ENCODE peak calls at places on chromosomes 1 and 21, in six cellular contexts. Q is CD8-positive, alpha-beta memory T cell; B is BE2C; S is HFF-Myc; G is HAP-1; P is adipocyte. T is an unnamed sample.

GRCh38 chr1:29393451-29393826 is 157.1 kb downstream of the PTPRU start:
- DNase-seq in Q (no peak), B (no peak), S (no peak), G (no peak), P (no peak), T (no peak)

GRCh38 chr1:55081188-55081904 is 42.0 kb downstream of the PCSK9 start:
- DNase-seq in Q (no peak), B (no peak), S (no peak), G (no peak), P (peak; percentile 64), T (no peak)

GRCh38 chr1:156508205-156508954 is 7.8 kb upstream of the MEF2D start:
- DNase-seq in Q (no peak), B (no peak), S (no peak), G (no peak), P (no peak), T (no peak)

GRCh38 chr1:157648317-157648716 is 50.4 kb upstream of the FCRL4 start:
- DNase-seq in Q (no peak), B (no peak), S (no peak), G (no peak), P (no peak), T (no peak)

GRCh38 chr1:117607471-117607870 is 1.6 kb downstream of the TENT5C start:
- DNase-seq in Q (peak; percentile 56), B (no peak), S (no peak), G (no peak), P (no peak), T (no peak)

GRCh38 chr1:64540265-64540791 is 70.4 kb downstream of the CACHD1 start:
- DNase-seq in Q (peak; percentile 51), B (no peak), S (peak; percentile 81), G (peak; percentile 31), P (peak; percentile 74), T (no peak)

GRCh38 chr1:21299007-21299406 is 8.7 kb upstream of the ECE1 start:
- DNase-seq in Q (no peak), B (no peak), S (no peak), G (no peak), P (no peak), T (no peak)

GRCh38 chr1:115452600-115453329 is 114.7 kb upstream of the NGF start:
- DNase-seq in Q (no peak), B (no peak), S (no peak), G (no peak), P (no peak), T (no peak)

GRCh38 chr1:42957229-42957879 is 1.3 kb downstream of the SLC2A1 start:
- DNase-seq in Q (no peak), B (no peak), S (no peak), G (peak; percentile 38), P (peak; percentile 44), T (no peak)

GRCh38 chr1:175845371-175845770 is 102.0 kb upstream of the TNR start:
- DNase-seq in Q (no peak), B (no peak), S (no peak), G (no peak), P (no peak), T (no peak)

GRCh38 chr1:12155328-12155727 is 11.5 kb upstream of the TNFRSF1B start:
- DNase-seq in Q (no peak), B (no peak), S (no peak), G (no peak), P (no peak), T (no peak)

GRCh38 chr1:175539986-175540385 is 203.4 kb downstream of the TNR start:
- DNase-seq in Q (no peak), B (no peak), S (no peak), G (no peak), P (no peak), T (no peak)

GRCh38 chr1:235503333-235504121 is 725 bp downstream of the B3GALNT2 start:
- DNase-seq in Q (no peak), B (peak; percentile 61), S (no peak), G (peak; percentile 71), P (peak; percentile 79), T (no peak)

GRCh38 chr1:248858891-248859889 is at the start of gene ZNF692:
- DNase-seq in Q (peak; percentile 98), B (peak; percentile 98), S (peak; percentile 74), G (peak; percentile 97), P (peak; percentile 99), T (peak; percentile 86)

GRCh38 chr1:178282949-178283367 is 189.1 kb downstream of the RASAL2 start:
- DNase-seq in Q (no peak), B (no peak), S (no peak), G (no peak), P (peak; percentile 80), T (peak; percentile 63)

GRCh38 chr1:24749257-24749656 is 4.0 kb downstream of the CLIC4 start:
- DNase-seq in Q (no peak), B (no peak), S (no peak), G (no peak), P (no peak), T (no peak)

GRCh38 chr1:229037806-229038405 is 233.0 kb upstream of the RAB4A start:
- DNase-seq in Q (no peak), B (no peak), S (no peak), G (no peak), P (no peak), T (no peak)

GRCh38 chr1:163178628-163179027 is 24.1 kb downstream of the RGS5 start:
- DNase-seq in Q (no peak), B (no peak), S (no peak), G (no peak), P (peak; percentile 9), T (no peak)

GRCh38 chr21:25759573-25759972 is 24.8 kb downstream of the GABPA start:
- DNase-seq in Q (no peak), B (no peak), S (no peak), G (no peak), P (peak; percentile 55), T (no peak)

DNA sequence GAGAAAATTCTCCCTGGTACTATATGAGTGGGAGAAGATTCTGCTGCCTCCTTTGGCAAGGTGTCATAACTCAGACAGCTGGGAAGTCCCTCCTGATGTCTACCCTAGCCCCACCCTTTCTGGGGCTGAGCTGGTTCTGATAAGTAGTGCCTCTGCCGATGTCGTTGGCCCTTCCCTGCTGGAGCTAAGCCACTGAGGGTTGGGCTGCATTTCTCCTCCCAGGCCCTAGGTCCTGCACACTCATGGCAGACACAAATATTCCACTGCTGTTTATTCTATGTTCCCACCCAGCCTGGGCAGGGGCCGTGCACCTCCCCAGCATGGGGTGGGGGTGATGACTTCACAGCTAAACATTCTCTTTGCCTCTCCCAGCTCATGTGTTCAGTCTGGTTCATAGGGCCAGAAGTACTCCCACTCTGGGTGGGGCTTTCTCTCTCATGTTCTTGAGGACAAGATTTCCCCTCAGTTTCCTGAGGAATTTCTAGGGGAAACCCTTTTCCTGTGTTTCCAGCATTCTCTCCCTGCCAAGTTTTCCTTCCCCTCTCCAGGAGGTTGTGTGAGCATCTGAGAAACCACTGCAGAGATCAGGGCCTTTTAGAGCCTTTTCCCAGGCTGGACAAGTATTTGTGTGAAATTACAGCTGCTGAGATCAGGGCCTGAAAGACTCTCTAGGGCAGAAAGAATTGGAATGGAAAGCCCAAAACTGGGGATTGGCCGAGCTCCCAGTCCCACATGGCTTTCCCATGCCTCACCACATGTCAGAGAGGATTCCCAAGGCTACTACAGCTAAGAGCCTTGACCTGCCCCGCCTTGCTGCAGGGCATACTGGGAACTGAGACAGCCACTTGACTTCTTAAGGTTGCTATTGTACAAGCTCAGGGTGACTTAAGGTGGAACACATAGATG is 66.2 kb downstream of the ATP2B4 start:
- DNase-seq in Q (no peak), B (no peak), S (peak; percentile 92), G (peak; percentile 24), P (peak; percentile 95), T (peak; percentile 93)
- H3K4me3 ChIP-seq in Q (no peak overlapping the region), B (no peak overlapping the region), S (no peak overlapping the region), G (no peak overlapping the region), P (peak overlapping the region; percentile 57), T (no peak overlapping the region)

DNA sequence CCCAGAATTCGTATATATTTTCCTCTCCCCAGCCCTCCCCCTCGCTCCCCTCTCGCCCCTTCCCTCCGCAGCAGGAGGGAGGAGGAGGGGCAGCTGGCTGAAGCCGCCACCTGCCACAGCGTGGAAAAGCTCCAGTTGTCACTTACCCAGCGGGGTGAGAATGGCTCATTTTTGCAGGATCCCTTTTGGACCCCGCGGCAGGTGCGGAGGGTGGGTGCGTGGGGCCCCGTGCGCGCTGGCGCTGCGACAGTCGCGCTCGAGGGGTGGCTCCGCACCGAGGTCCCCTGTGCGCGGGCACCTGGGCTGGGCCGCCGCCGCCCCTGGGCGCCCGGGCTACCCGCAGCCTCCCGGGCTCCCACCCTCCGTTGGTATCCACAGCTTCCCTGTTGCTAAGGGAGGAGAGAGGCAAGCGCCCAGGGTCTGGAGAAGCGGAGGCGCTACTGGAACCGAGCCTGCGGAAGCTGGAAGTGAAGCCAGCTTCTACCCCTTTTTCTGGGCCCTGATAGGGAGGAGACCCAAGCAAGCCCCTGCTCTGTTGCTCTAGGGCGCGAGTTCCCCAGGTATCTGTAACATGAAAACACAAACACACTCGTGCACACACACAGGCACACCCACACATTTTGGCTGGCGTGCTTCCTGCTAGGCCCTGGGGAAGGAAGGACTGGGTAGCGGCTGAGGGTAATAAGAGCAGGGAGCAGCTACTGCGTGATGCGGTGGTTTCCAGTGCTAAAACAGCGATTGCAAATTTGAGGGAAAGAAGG is at the start of gene ERICH3:
- DNase-seq in Q (no peak), B (no peak), S (no peak), G (no peak), P (peak; percentile 29), T (no peak)
- H3K4me3 ChIP-seq in Q (no peak within 1 kb of the TSS), B (no peak within 1 kb of the TSS), S (peak within 1 kb of the TSS; percentile 28), G (no peak within 1 kb of the TSS), P (peak within 1 kb of the TSS; percentile 68), T (peak within 1 kb of the TSS; percentile 34)

DNA sequence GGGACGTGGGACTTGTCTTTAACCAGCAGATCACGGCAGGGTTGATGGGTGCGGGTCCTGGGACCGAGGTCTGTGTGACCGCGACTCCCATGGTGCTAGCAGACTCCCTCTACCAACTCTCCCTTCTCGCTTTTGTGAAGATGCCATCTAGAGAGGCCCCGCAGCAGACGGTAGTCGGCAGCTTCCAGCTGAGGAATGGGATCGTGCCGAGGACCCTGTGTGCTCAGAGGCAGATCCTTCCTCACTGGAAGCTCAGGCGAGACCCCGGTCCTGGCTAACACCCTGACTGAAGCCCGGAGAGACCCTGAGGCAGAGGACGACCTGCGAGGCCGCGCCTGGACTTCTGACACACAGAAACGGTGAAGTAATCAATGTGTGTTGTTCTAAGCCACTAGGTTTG is 12.5 kb upstream of the SPATC1L start:
- DNase-seq in Q (no peak), B (no peak), S (no peak), G (peak; percentile 3), P (no peak), T (no peak)
- H3K4me3 ChIP-seq in Q (no peak overlapping the region), B (no peak overlapping the region), S (no peak overlapping the region), G (no peak overlapping the region), P (no peak overlapping the region), T (no peak overlapping the region)

GRCh38 chr21:34158866-34159616 is 85.7 kb downstream of the MRPS6 start:
- DNase-seq in Q (no peak), B (no peak), S (no peak), G (no peak), P (no peak), T (no peak)

GRCh38 chr21:34156957-34157356 is 83.6 kb downstream of the MRPS6 start:
- DNase-seq in Q (no peak), B (no peak), S (no peak), G (no peak), P (no peak), T (no peak)

GRCh38 chr21:34157456-34158025 is 84.2 kb downstream of the MRPS6 start:
- DNase-seq in Q (no peak), B (no peak), S (no peak), G (no peak), P (no peak), T (no peak)

GRCh38 chr21:34154878-34155277 is 81.5 kb downstream of the MRPS6 start:
- DNase-seq in Q (peak; percentile 32), B (no peak), S (no peak), G (no peak), P (no peak), T (no peak)

DNA sequence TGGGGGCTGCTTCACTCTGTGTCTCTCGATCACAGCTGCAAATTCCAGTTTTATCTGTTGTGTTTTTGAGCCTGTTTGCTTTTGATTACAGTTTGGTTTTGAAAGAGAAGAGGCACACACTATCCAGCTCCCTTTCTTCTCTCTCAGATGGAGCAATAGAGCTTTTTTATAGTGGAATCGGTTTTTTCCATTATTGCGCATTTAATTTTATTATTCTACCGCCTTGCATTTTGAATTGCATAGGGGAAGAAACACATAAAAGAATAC is 86.2 kb downstream of the MRPS6 start:
- DNase-seq in Q (no peak), B (no peak), S (no peak), G (no peak), P (no peak), T (no peak)
- H3K4me3 ChIP-seq in Q (no peak overlapping the region), B (no peak overlapping the region), S (no peak overlapping the region), G (no peak overlapping the region), P (no peak overlapping the region), T (no peak overlapping the region)

T was measured in skeletal muscle cell.